ENCODE peak calls at places on chromosomes 13 and 19, in eight cellular contexts. Y is AG10803, X is neural progenitor cell, W is adrenal gland, K is lower lobe of right lung, P is tibial nerve, I is breast epithelium, D is endothelial cell of umbilical vein. B is an unnamed sample.

GRCh38 chr13:50358221-50358620 is 343.0 kb downstream of the KCNRG start:
- DNase-seq in Y (no peak), X (no peak), W (no peak), K (no peak), P (no peak), I (no peak), D (peak; percentile 25), B (no peak)

GRCh38 chr13:84844473-84844872 is 954.7 kb downstream of the SLITRK6 start:
- DNase-seq in Y (no peak), X (peak; percentile 27), W (no peak), K (no peak), P (no peak), I (no peak), D (no peak), B (no peak)

GRCh38 chr13:43269037-43269476 is 245.7 kb downstream of the DNAJC15 start:
- DNase-seq in Y (peak; percentile 99), X (no peak), W (peak; percentile 59), K (no peak), P (no peak), I (no peak), D (peak; percentile 87), B (no peak)

GRCh38 chr19:19105365-19106060 is 32.8 kb downstream of the TMEM161A start:
- DNase-seq in Y (peak; percentile 31), X (peak; percentile 94), W (peak; percentile 86), K (no peak), P (no peak), I (no peak), D (peak; percentile 49), B (no peak)

GRCh38 chr19:10049626-10050025 is 36.3 kb downstream of the RDH8 start:
- DNase-seq in Y (no peak), X (no peak), W (no peak), K (no peak), P (no peak), I (no peak), D (no peak), B (no peak)

GRCh38 chr13:99312493-99312883 is 5.3 kb upstream of the GPR183 start:
- DNase-seq in Y (peak; percentile 100), X (no peak), W (peak; percentile 92), K (peak; percentile 75), P (peak; percentile 59), I (no peak), D (no peak), B (peak; percentile 89)

GRCh38 chr19:892243-892996 is 567 bp downstream of the MED16 start:
- DNase-seq in Y (no peak), X (peak; percentile 67), W (no peak), K (no peak), P (no peak), I (no peak), D (no peak), B (no peak)

GRCh38 chr13:30880756-30881155 is 25.3 kb upstream of the MEDAG start:
- DNase-seq in Y (peak; percentile 91), X (no peak), W (peak; percentile 71), K (no peak), P (no peak), I (no peak), D (peak; percentile 57), B (peak; percentile 53)

GRCh38 chr19:11792942-11793341 is 5.4 kb upstream of the ZNF491 start:
- DNase-seq in Y (no peak), X (no peak), W (no peak), K (no peak), P (no peak), I (no peak), D (no peak), B (no peak)

GRCh38 chr13:24520733-24521132 is 8.2 kb upstream of the PARP4 start:
- DNase-seq in Y (no peak), X (no peak), W (no peak), K (no peak), P (no peak), I (no peak), D (no peak), B (no peak)

GRCh38 chr19:51034704-51035103 is at the start of gene KLK12:
- DNase-seq in Y (no peak), X (no peak), W (no peak), K (no peak), P (no peak), I (no peak), D (no peak), B (no peak)

GRCh38 chr19:38617764-38618589 is at the start of gene MAP4K1:
- DNase-seq in Y (no peak), X (peak; percentile 20), W (peak; percentile 65), K (peak; percentile 67), P (no peak), I (no peak), D (no peak), B (no peak)

GRCh38 chr13:58855283-58855682 is 1223.7 kb downstream of the PCDH17 start:
- DNase-seq in Y (peak; percentile 12), X (no peak), W (no peak), K (no peak), P (no peak), I (no peak), D (no peak), B (no peak)

GRCh38 chr19:28296506-28296905 is 916.4 kb downstream of the UQCRFS1 start:
- DNase-seq in Y (peak; percentile 80), X (no peak), W (no peak), K (no peak), P (no peak), I (no peak), D (no peak), B (no peak)

GRCh38 chr13:36612242-36612641 is 61.6 kb upstream of the SERTM1 start:
- DNase-seq in Y (no peak), X (no peak), W (no peak), K (no peak), P (no peak), I (no peak), D (no peak), B (no peak)

GRCh38 chr13:59111711-59112110 is 1052.0 kb downstream of the DIAPH3 start:
- DNase-seq in Y (peak; percentile 51), X (no peak), W (no peak), K (no peak), P (no peak), I (no peak), D (peak; percentile 43), B (no peak)

GRCh38 chr13:91708558-91708957 is 310.1 kb downstream of the GPC5 start:
- DNase-seq in Y (no peak), X (no peak), W (no peak), K (no peak), P (no peak), I (no peak), D (no peak), B (no peak)

GRCh38 chr13:90857921-90858320 is 489.6 kb upstream of the MIR17HG start:
- DNase-seq in Y (no peak), X (no peak), W (no peak), K (no peak), P (no peak), I (no peak), D (no peak), B (no peak)

GRCh38 chr13:31000889-31001288 is 68.4 kb downstream of the TEX26 start:
- DNase-seq in Y (no peak), X (no peak), W (no peak), K (no peak), P (no peak), I (no peak), D (peak; percentile 4), B (no peak)

GRCh38 chr13:48978942-48979601 is 3.4 kb downstream of the FNDC3A start:
- DNase-seq in Y (peak; percentile 1), X (no peak), W (no peak), K (no peak), P (no peak), I (no peak), D (no peak), B (no peak)

GRCh38 chr13:49305824-49306425 is 58.2 kb downstream of the CDADC1 start:
- DNase-seq in Y (no peak), X (no peak), W (no peak), K (no peak), P (no peak), I (no peak), D (no peak), B (no peak)

GRCh38 chr19:39399684-39400465 is 6.8 kb upstream of the ZFP36 start:
- DNase-seq in Y (no peak), X (no peak), W (no peak), K (no peak), P (no peak), I (no peak), D (no peak), B (no peak)

GRCh38 chr13:111337741-111338140 is 17.3 kb downstream of the TEX29 start:
- DNase-seq in Y (peak; percentile 33), X (no peak), W (no peak), K (no peak), P (no peak), I (no peak), D (no peak), B (peak; percentile 26)

GRCh38 chr13:110912651-110913051 is 2.2 kb downstream of the ANKRD10 start:
- DNase-seq in Y (peak; percentile 60), X (peak; percentile 43), W (no peak), K (no peak), P (no peak), I (no peak), D (peak; percentile 63), B (no peak)

GRCh38 chr13:112748947-112749346 is 59.1 kb downstream of the ATP11A start:
- DNase-seq in Y (peak; percentile 41), X (no peak), W (peak; percentile 74), K (no peak), P (no peak), I (no peak), D (no peak), B (peak; percentile 37)

GRCh38 chr13:73401769-73402168 is 343.0 kb downstream of the KLF5 start:
- DNase-seq in Y (no peak), X (no peak), W (no peak), K (no peak), P (no peak), I (no peak), D (no peak), B (no peak)
- TF ChIP-seq CTCF in Y (no peak), X (peak; percentile 41), W (no peak), K (no peak), P (no peak), I (no peak), D (no peak), B (no peak)

GRCh38 chr13:101453784-101454201 is 1.3 kb downstream of the ITGBL1 start:
- DNase-seq in Y (peak; percentile 31), X (no peak), W (no peak), K (peak; percentile 50), P (no peak), I (no peak), D (peak; percentile 29), B (no peak)
- H3K4me3 ChIP-seq in Y (peak overlapping the region; percentile 94), X (no peak overlapping the region), W (peak overlapping the region; percentile 54), K (peak overlapping the region; percentile 52), P (peak overlapping the region; percentile 34), I (peak overlapping the region; percentile 64), D (peak overlapping the region; percentile 24), B (peak overlapping the region; percentile 40)

DNA sequence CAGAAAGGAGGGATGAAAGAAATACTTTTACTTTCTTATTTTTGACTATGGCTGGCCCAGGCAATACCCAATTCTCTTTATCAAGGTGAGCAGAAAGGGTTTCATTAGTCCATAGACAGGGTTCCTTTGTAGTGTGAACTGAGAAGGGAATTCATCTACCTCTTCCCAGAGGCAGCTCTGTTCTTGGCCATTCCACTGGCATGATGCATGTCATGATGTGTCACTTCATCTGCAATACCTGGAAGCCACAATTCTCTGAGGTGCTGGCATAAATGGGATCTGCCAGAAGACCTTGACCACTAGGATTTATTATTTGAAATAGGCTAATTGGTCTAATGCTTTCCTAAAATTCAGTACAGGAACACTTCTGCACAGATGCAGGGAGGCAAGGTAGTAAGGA is 542.8 kb downstream of the RFC3 start:
- DNase-seq in Y (no peak), X (no peak), W (no peak), K (no peak), P (no peak), I (no peak), D (no peak), B (no peak)
- TF ChIP-seq CTCF in Y (no peak), X (no peak), W (no peak), K (no peak), P (no peak), I (no peak), D (no peak), B (no peak)

GRCh38 chr19:15123031-15123890 is 16.1 kb downstream of the SYDE1 start:
- DNase-seq in Y (no peak), X (no peak), W (peak; percentile 53), K (no peak), P (no peak), I (peak; percentile 48), D (no peak), B (no peak)
- H3K4me3 ChIP-seq in Y (no peak overlapping the region), X (no peak overlapping the region), W (peak overlapping the region; percentile 7), K (no peak overlapping the region), P (no peak overlapping the region), I (no peak overlapping the region), D (no peak overlapping the region), B (no peak overlapping the region)